ENCODE peak calls at places on chromosomes 6 and 20, in eight cellular contexts. K is MM.1S, H is PC-3, W is HCT116, V is SK-N-SH, E is OCI-LY7, P is neural progenitor cell, X is GM23338. F is an unnamed sample.

GRCh38 chr6:126811307-126811706 is 307.2 kb upstream of the RSPO3 start:
- DNase-seq in K (no peak), H (no peak), W (no peak), V (no peak), E (no peak), P (no peak), X (no peak), F (no peak)

GRCh38 chr20:23255658-23256385 is 94.8 kb upstream of the NXT1 start:
- DNase-seq in K (no peak), H (no peak), W (no peak), V (no peak), E (no peak), P (peak), X (no peak), F (no peak)

GRCh38 chr20:1833728-1834726 is 61.2 kb upstream of the SIRPA start:
- DNase-seq in K (no peak), H (no peak), W (no peak), V (no peak), E (no peak), P (no peak), X (no peak), F (no peak)

GRCh38 chr6:18335948-18336347 is 51.2 kb upstream of the RNF144B start:
- DNase-seq in K (no peak), H (no peak), W (no peak), V (no peak), E (no peak), P (no peak), X (no peak), F (no peak)

GRCh38 chr6:1832844-1833787 is 223.4 kb downstream of the FOXC1 start:
- DNase-seq in K (no peak), H (peak), W (no peak), V (peak), E (no peak), P (no peak), X (no peak), F (no peak)

GRCh38 chr6:106620931-106621672 is 8.2 kb downstream of the RTN4IP1 start:
- DNase-seq in K (no peak), H (no peak), W (no peak), V (no peak), E (no peak), P (no peak), X (no peak), F (no peak)

GRCh38 chr6:21946298-21946783 is 350.5 kb downstream of the PRL start:
- DNase-seq in K (no peak), H (peak), W (no peak), V (no peak), E (no peak), P (no peak), X (no peak), F (no peak)

GRCh38 chr6:22445946-22446345 is 123.4 kb upstream of the HDGFL1 start:
- DNase-seq in K (no peak), H (no peak), W (no peak), V (no peak), E (no peak), P (no peak), X (no peak), F (no peak)

GRCh38 chr6:40340957-40341356 is 246.2 kb downstream of the LRFN2 start:
- DNase-seq in K (no peak), H (no peak), W (no peak), V (no peak), E (no peak), P (no peak), X (no peak), F (no peak)

GRCh38 chr6:118383924-118384323 is 164.2 kb upstream of the PLN start:
- DNase-seq in K (no peak), H (no peak), W (no peak), V (no peak), E (no peak), P (no peak), X (no peak), F (no peak)

GRCh38 chr20:63435552-63435951 is 36.9 kb downstream of the KCNQ2 start:
- DNase-seq in K (no peak), H (no peak), W (no peak), V (no peak), E (no peak), P (no peak), X (no peak), F (peak)

GRCh38 chr6:34546551-34547321 is 9.4 kb downstream of the SPDEF start:
- DNase-seq in K (no peak), H (peak), W (no peak), V (no peak), E (no peak), P (no peak), X (no peak), F (peak)

GRCh38 chr6:125821825-125822281 is 31.1 kb downstream of the NCOA7 start:
- DNase-seq in K (no peak), H (no peak), W (no peak), V (peak), E (no peak), P (no peak), X (no peak), F (peak)

GRCh38 chr6:30646450-30647038 is 389 bp upstream of the C6orf136 start:
- DNase-seq in K (no peak), H (no peak), W (no peak), V (peak), E (no peak), P (peak), X (peak), F (peak)

GRCh38 chr6:131459005-131459404 is 114.0 kb upstream of the ARG1 start:
- DNase-seq in K (no peak), H (no peak), W (no peak), V (no peak), E (no peak), P (no peak), X (no peak), F (no peak)

GRCh38 chr6:2632368-2632767 is 118.4 kb downstream of the MYLK4 start:
- DNase-seq in K (no peak), H (no peak), W (no peak), V (no peak), E (no peak), P (no peak), X (no peak), F (no peak)

GRCh38 chr6:130778946-130779657 is 48.1 kb upstream of the SMLR1 start:
- DNase-seq in K (no peak), H (peak), W (no peak), V (no peak), E (no peak), P (no peak), X (no peak), F (no peak)

GRCh38 chr6:37882724-37883413 is 63.3 kb downstream of the ZFAND3 start:
- DNase-seq in K (no peak), H (peak), W (no peak), V (no peak), E (no peak), P (peak), X (no peak), F (peak)

GRCh38 chr20:38697306-38697705 is 27.0 kb upstream of the SLC32A1 start:
- DNase-seq in K (no peak), H (no peak), W (no peak), V (no peak), E (no peak), P (no peak), X (no peak), F (no peak)

GRCh38 chr20:34538671-34539123 is 19.8 kb upstream of the MAP1LC3A start:
- DNase-seq in K (peak), H (peak), W (no peak), V (peak), E (peak), P (peak), X (peak), F (peak)

GRCh38 chr6:163694988-163695942 is 280.7 kb downstream of the QKI start:
- DNase-seq in K (no peak), H (no peak), W (no peak), V (no peak), E (no peak), P (no peak), X (no peak), F (peak)

GRCh38 chr6:46490425-46491200 is 636 bp downstream of the RCAN2 start:
- DNase-seq in K (no peak), H (no peak), W (no peak), V (peak), E (peak), P (peak), X (peak), F (peak)

GRCh38 chr6:154277578-154278128 is 79.0 kb downstream of the IPCEF1 start:
- DNase-seq in K (no peak), H (no peak), W (no peak), V (no peak), E (no peak), P (no peak), X (no peak), F (no peak)

GRCh38 chr6:28544211-28544610 is 18.5 kb downstream of the GPX5 start:
- DNase-seq in K (no peak), H (no peak), W (no peak), V (no peak), E (no peak), P (peak), X (peak), F (no peak)

GRCh38 chr6:41577865-41578713 is 31.9 kb downstream of the FOXP4 start:
- DNase-seq in K (no peak), H (peak), W (peak), V (peak), E (no peak), P (peak), X (peak), F (peak)

GRCh38 chr6:10720229-10720959 is 2.5 kb upstream of the TMEM14C start:
- DNase-seq in K (peak), H (peak), W (no peak), V (peak), E (no peak), P (no peak), X (no peak), F (no peak)

GRCh38 chr6:7769702-7770101 is 43.8 kb downstream of the BMP6 start:
- DNase-seq in K (no peak), H (peak), W (no peak), V (no peak), E (no peak), P (no peak), X (no peak), F (no peak)

GRCh38 chr6:53294095-53294494 is 54.7 kb downstream of the ELOVL5 start:
- DNase-seq in K (no peak), H (no peak), W (peak), V (peak), E (peak), P (peak), X (peak), F (no peak)

GRCh38 chr20:60501048-60501447 is 542.8 kb downstream of the CDH26 start:
- DNase-seq in K (no peak), H (no peak), W (no peak), V (no peak), E (no peak), P (no peak), X (no peak), F (no peak)

GRCh38 chr6:37303891-37304503 is 46.1 kb upstream of the TMEM217 start:
- DNase-seq in K (peak), H (peak), W (peak), V (peak), E (peak), P (peak), X (peak), F (peak)

GRCh38 chr6:113767985-113768384 is 89.2 kb upstream of the MARCKS start:
- DNase-seq in K (no peak), H (no peak), W (no peak), V (no peak), E (no peak), P (no peak), X (no peak), F (no peak)

GRCh38 chr6:129853996-129854711 is 7.0 kb downstream of the TMEM244 start:
- DNase-seq in K (no peak), H (peak), W (peak), V (no peak), E (no peak), P (no peak), X (no peak), F (no peak)

GRCh38 chr6:135576055-135576454 is 78.5 kb upstream of the AHI1 start:
- DNase-seq in K (no peak), H (peak), W (no peak), V (no peak), E (no peak), P (no peak), X (no peak), F (no peak)

GRCh38 chr6:46513533-46513932 is 22.3 kb upstream of the RCAN2 start:
- DNase-seq in K (no peak), H (no peak), W (no peak), V (no peak), E (no peak), P (no peak), X (no peak), F (no peak)

GRCh38 chr6:158304254-158304653 is 8.0 kb upstream of the TULP4 start:
- DNase-seq in K (no peak), H (no peak), W (no peak), V (no peak), E (no peak), P (no peak), X (no peak), F (no peak)

GRCh38 chr6:109336221-109336955 is 45.9 kb downstream of the CD164 start:
- DNase-seq in K (no peak), H (peak), W (peak), V (no peak), E (no peak), P (no peak), X (no peak), F (no peak)

GRCh38 chr6:91081452-91082067 is 494.7 kb upstream of the MAP3K7 start:
- DNase-seq in K (peak), H (peak), W (peak), V (peak), E (peak), P (peak), X (peak), F (peak)

GRCh38 chr6:91082311-91082803 is 495.5 kb upstream of the MAP3K7 start:
- DNase-seq in K (no peak), H (peak), W (no peak), V (no peak), E (no peak), P (peak), X (peak), F (no peak)

GRCh38 chr6:91083226-91083625 is 496.4 kb upstream of the MAP3K7 start:
- DNase-seq in K (no peak), H (no peak), W (no peak), V (no peak), E (no peak), P (peak), X (no peak), F (no peak)

DNA sequence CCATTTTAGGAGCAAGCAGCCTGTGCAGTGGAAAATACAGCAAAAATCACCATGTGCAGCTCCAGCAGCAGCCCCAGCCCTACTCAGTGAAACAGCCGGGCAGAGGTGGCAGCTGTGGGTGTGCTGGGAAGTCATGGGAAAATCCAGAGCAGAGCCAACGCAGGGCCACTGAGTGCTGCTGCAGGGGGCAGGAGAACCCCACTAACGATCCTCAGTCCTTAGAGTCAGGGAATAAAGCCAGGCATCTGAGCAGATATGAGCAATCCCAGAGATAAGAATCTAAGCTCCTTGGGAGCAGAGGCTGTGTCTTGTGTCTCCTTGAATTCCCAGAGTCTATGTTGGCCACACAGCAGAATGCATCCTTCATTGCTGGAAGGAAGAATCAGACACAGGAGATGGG is 493.1 kb upstream of the MAP3K7 start:
- DNase-seq in K (no peak), H (no peak), W (no peak), V (no peak), E (no peak), P (peak), X (peak), F (peak)
- TF ChIP-seq CTCF in K (no peak), H (no peak), W (no peak), V (no peak), E (no peak), P (peak), X (peak), F (no peak)

GRCh38 chr20:57707849-57708693 is 1.7 kb downstream of the PMEPA1 start:
- DNase-seq in K (no peak), H (peak), W (no peak), V (no peak), E (no peak), P (no peak), X (no peak), F (no peak)

GRCh38 chr20:57709823-57710799 is at the start of gene PMEPA1:
- DNase-seq in K (peak), H (peak), W (peak), V (peak), E (peak), P (peak), X (peak), F (peak)

GRCh38 chr20:57710841-57711240 is 1.0 kb upstream of the PMEPA1 start:
- DNase-seq in K (no peak), H (peak), W (no peak), V (no peak), E (no peak), P (no peak), X (no peak), F (no peak)

GRCh38 chr20:57707320-57707719 is 2.5 kb downstream of the PMEPA1 start:
- DNase-seq in K (peak), H (no peak), W (no peak), V (no peak), E (no peak), P (no peak), X (no peak), F (no peak)

GRCh38 chr20:57708694-57709673 is 831 bp downstream of the PMEPA1 start:
- DNase-seq in K (no peak), H (no peak), W (no peak), V (peak), E (no peak), P (peak), X (no peak), F (peak)
- TF ChIP-seq EZH2phosphoT487 in K (no peak), H (no peak), W (peak), V (no peak), E (no peak), P (peak), X (no peak), F (no peak)

DNA sequence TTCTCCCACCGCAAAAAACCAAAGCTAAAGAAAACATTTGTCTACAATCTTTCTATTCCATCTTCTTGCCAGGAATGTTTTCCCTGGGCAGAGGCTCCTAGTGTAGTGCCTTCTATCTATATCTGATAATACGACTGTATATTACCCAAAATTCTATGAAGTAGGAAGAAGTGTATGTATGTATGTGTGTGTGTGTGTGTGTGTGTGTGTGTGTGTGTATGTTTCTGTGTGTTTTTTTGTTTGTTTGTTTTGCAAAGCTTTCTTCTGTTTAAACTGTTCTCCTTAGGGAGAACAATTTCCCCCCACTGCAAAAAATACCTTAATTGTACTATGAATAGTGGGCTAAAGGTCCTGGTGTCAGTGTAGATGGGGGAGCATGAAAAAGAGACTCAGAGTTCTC is 312.6 kb upstream of the CITED2 start:
- DNase-seq in K (no peak), H (no peak), W (no peak), V (no peak), E (no peak), P (no peak), X (no peak), F (no peak)
- H3K27ac ChIP-seq in K (no peak), H (no peak), W (no peak), V (no peak), E (no peak), P (no peak), X (no peak), F (no peak)

DNA sequence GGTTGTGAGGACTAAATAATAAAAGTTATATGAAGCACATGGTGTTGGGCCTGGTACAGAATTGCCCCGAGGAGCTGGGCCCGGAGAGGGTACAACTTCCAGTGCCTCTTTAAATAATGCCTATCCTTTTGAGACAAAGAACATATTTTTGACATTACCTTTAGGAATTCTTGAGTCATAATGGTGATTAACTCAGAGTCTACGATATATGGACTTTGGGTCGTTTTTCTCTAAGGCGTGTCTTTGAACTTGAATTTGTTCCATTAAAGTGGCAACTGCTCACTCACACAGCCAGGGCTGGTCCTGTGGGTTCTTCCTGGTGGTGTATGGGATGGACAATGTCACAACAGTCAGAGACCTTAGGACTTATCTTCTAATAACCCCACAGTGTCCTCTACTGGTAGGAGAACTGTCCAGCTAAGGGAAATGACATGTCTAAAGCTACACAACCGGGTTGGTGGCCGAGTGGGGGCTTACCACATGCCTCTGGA is 106.5 kb downstream of the CDC5L start:
- DNase-seq in K (no peak), H (peak), W (peak), V (no peak), E (no peak), P (no peak), X (no peak), F (peak)
- TF ChIP-seq CTCF in K (no peak), H (peak), W (peak), V (peak), E (peak), P (peak), X (peak), F (peak)

GRCh38 chr20:21206571-21206970 is 80.7 kb downstream of the KIZ start:
- DNase-seq in K (no peak), H (no peak), W (no peak), V (no peak), E (no peak), P (no peak), X (no peak), F (no peak)
- TF ChIP-seq EZH2phosphoT487 in K (no peak), H (no peak), W (no peak), V (no peak), E (no peak), P (no peak), X (no peak), F (no peak)

GRCh38 chr6:73513496-73513854 is 7.4 kb downstream of the EEF1A1 start:
- DNase-seq in K (no peak), H (peak), W (no peak), V (no peak), E (peak), P (no peak), X (no peak), F (no peak)

GRCh38 chr6:73519943-73520687 is 717 bp downstream of the EEF1A1 start:
- DNase-seq in K (peak), H (peak), W (no peak), V (peak), E (peak), P (peak), X (peak), F (peak)

GRCh38 chr6:73514746-73515110 is 6.1 kb downstream of the EEF1A1 start:
- DNase-seq in K (no peak), H (no peak), W (no peak), V (no peak), E (no peak), P (no peak), X (peak), F (no peak)

GRCh38 chr6:73515204-73516101 is 5.4 kb downstream of the EEF1A1 start:
- DNase-seq in K (peak), H (peak), W (no peak), V (peak), E (peak), P (peak), X (peak), F (peak)

DNA sequence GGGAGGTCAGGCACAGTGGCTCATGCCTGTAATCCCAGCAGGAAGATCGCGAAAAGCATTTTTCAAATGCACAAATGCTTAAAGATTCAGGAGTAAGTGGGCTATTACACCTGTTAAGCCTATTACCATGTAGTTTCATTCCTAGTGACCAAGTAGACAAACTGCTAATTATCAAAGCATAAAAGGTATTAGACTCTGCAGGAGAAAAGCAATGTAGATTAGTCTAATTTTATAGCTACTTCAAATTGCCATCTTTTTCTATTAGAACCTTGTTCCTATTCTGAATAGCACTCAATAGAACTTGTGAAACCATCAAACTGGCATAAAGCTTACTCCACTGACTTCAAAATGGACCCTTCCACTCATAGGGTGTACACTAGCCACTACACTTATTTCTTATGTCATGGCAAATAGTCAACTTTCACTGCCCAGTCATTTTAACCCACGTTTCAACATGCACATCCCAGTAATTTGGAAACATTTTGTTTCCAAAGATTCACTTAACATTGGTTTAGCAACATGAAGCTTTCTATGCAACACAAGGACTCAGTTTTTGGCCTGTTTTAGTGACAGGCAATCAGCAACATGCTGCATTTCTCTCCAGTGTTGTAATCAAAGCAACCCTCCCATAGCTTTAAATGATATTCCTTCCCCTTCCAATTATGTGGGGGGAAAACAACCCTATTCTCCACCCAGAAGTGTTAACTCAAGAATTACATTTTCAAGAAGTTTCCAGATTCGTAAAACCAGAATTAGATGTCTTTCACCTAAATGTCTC is 3.9 kb downstream of the EEF1A1 start:
- DNase-seq in K (no peak), H (no peak), W (no peak), V (no peak), E (peak), P (no peak), X (no peak), F (no peak)
- H3K27ac ChIP-seq in K (peak), H (peak), W (peak), V (peak), E (peak), P (peak), X (peak), F (peak)